ENCODE peak calls at places on chromosome 13, in nine cellular contexts. R, T, F, G, E, A, O, Z and J are unnamed samples.

GRCh38 chr13:33678906-33679657 is 138.9 kb upstream of the RFC3 start:
- DNase-seq in R (no peak), A (peak), F (peak), O (peak), Z (peak), E (no peak), G (peak), T (peak), J (no peak)

GRCh38 chr13:35649162-35649561 is 172.7 kb upstream of the MAB21L1 start:
- DNase-seq in O (peak), E (no peak), A (no peak), F (no peak), G (peak), T (no peak), R (no peak), Z (no peak), J (no peak)

GRCh38 chr13:59771272-59771671 is 392.5 kb downstream of the DIAPH3 start:
- DNase-seq in G (peak), Z (no peak), T (no peak), O (peak), A (no peak), R (no peak), F (no peak), E (no peak), J (no peak)

GRCh38 chr13:78603240-78603947 is at the start of gene POU4F1:
- DNase-seq in E (peak), G (no peak), Z (no peak), T (peak), O (peak), F (peak), A (no peak), R (peak), J (peak)

GRCh38 chr13:27182844-27183497 is 11.4 kb upstream of the USP12 start:
- DNase-seq in O (peak), R (no peak), E (no peak), G (peak), Z (no peak), T (peak), A (peak), F (peak), J (no peak)

GRCh38 chr13:27466513-27466912 is 16.1 kb upstream of the MTIF3 start:
- DNase-seq in F (no peak), Z (no peak), O (no peak), E (no peak), A (no peak), G (no peak), T (no peak), R (no peak), J (no peak)

GRCh38 chr13:63425131-63425530 is 2009.5 kb upstream of the PCDH20 start:
- DNase-seq in F (no peak), E (no peak), R (no peak), T (no peak), Z (no peak), A (no peak), G (no peak), O (no peak), J (no peak)

GRCh38 chr13:93307166-93307565 is 80.6 kb downstream of the GPC6 start:
- DNase-seq in G (peak), O (peak), A (no peak), Z (no peak), R (no peak), E (no peak), F (no peak), T (no peak), J (no peak)

GRCh38 chr13:69274231-69274630 is 833.4 kb upstream of the ATXN8OS start:
- DNase-seq in A (no peak), O (no peak), F (no peak), E (no peak), R (no peak), G (no peak), T (no peak), Z (no peak), J (no peak)

GRCh38 chr13:43268632-43269031 is 245.2 kb downstream of the DNAJC15 start:
- DNase-seq in T (no peak), F (no peak), E (no peak), A (no peak), O (no peak), Z (no peak), R (no peak), G (peak), J (no peak)

GRCh38 chr13:93680329-93680728 is 453.7 kb downstream of the GPC6 start:
- DNase-seq in G (no peak), O (no peak), F (no peak), T (no peak), Z (no peak), A (no peak), E (no peak), R (no peak), J (no peak)

GRCh38 chr13:98143601-98144500 is 957 bp downstream of the FARP1 start:
- DNase-seq in G (peak), F (peak), A (peak), R (peak), O (peak), E (peak), T (peak), Z (peak), J (no peak)

GRCh38 chr13:98141938-98142426 is 912 bp upstream of the FARP1 start:
- DNase-seq in G (no peak), A (peak), R (peak), O (no peak), E (peak), T (peak), F (peak), Z (no peak), J (no peak)

GRCh38 chr13:98144501-98145350 is 1.8 kb downstream of the FARP1 start:
- DNase-seq in E (peak), F (no peak), G (peak), T (no peak), Z (no peak), R (peak), O (peak), A (peak), J (no peak)

GRCh38 chr13:98142427-98143156 is at the start of gene FARP1:
- DNase-seq in F (peak), R (peak), A (peak), O (peak), E (peak), G (peak), T (peak), Z (peak), J (peak)

GRCh38 chr13:98143157-98143553 is 261 bp downstream of the FARP1 start:
- DNase-seq in O (no peak), G (no peak), R (no peak), T (no peak), Z (no peak), E (peak), A (peak), F (peak), J (no peak)
- TF ChIP-seq CTCF in O (no peak), G (no peak), R (no peak), T (no peak), Z (peak), E (no peak), A (no peak), F (no peak), J (no peak)

DNA sequence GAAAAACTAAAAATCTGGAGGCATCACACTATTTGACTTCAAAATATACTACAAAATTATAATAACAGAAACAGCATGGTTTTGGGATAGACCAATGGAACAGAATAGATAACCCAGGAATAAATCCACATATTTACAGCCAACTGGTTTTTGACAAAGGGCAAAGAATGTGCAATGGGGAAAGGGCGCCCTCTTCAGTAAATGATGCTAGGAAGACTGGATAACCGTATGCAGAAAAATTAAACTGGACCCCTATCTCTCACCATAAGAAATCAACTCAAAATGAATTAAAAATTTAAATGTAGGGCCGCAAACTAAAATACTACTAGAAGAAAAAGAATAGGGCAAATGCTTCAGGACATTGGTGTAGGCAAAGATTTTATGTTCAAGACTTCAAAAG is 440.5 kb upstream of the SGCG start:
- DNase-seq in E (peak), Z (no peak), T (no peak), G (no peak), A (no peak), O (peak), R (peak), F (no peak), J (no peak)
- TF ChIP-seq CTCF in E (peak), Z (no peak), T (no peak), G (no peak), A (no peak), O (peak), R (peak), F (peak), J (peak)

GRCh38 chr13:76991796-76992547 is at the start of gene CLN5:
- DNase-seq in F (peak), E (peak), O (peak), G (peak), A (peak), R (peak), T (peak), Z (peak), J (peak)
- TF ChIP-seq CTCF in F (no peak), E (no peak), O (no peak), G (no peak), A (no peak), R (no peak), T (peak), Z (no peak), J (no peak)

DNA sequence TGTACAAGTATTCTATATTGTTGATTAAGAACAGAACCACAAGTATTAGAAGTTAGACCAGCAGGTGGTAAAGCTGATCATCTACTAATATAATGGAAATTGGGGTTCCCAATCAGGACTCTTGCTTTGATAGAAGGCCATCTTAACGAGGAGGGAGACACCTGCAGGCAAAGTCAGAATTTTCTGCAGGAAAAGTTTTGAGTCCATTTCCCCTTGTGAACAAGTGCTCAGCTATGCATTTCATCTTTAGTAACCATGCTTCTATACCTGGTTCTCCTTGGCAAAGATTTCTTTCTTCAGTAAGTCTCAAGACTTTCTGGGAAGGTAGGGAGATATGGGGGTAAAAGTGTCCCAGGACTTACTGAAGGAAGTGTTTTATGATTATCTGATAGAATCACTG is 36.1 kb upstream of the USPL1 start:
- DNase-seq in G (peak), O (peak), Z (no peak), A (no peak), R (no peak), F (no peak), E (peak), T (no peak), J (no peak)
- TF ChIP-seq CTCF in G (peak), O (peak), Z (peak), A (peak), R (no peak), F (no peak), E (no peak), T (no peak), J (peak)

GRCh38 chr13:28530729-28531194 is 35.8 kb upstream of the FLT1 start:
- DNase-seq in T (no peak), E (no peak), O (peak), A (no peak), G (peak), Z (no peak), F (no peak), R (no peak), J (no peak)
- TF ChIP-seq CTCF in T (no peak), E (no peak), O (peak), A (no peak), G (peak), Z (no peak), F (peak), R (no peak), J (peak)

GRCh38 chr13:47598340-47598911 is 402.6 kb downstream of the SUCLA2 start:
- DNase-seq in F (no peak), O (peak), R (no peak), T (no peak), A (no peak), Z (no peak), E (no peak), G (peak), J (no peak)
- TF ChIP-seq CTCF in F (peak), O (peak), R (no peak), T (no peak), A (peak), Z (no peak), E (peak), G (peak), J (peak)

GRCh38 chr13:41054919-41055619 is 6.2 kb upstream of the WBP4 start:
- DNase-seq in A (no peak), Z (no peak), R (no peak), G (no peak), T (no peak), F (no peak), E (no peak), O (no peak), J (no peak)
- TF ChIP-seq CTCF in A (no peak), Z (no peak), R (no peak), G (peak), T (no peak), F (no peak), E (no peak), O (peak), J (peak)

DNA sequence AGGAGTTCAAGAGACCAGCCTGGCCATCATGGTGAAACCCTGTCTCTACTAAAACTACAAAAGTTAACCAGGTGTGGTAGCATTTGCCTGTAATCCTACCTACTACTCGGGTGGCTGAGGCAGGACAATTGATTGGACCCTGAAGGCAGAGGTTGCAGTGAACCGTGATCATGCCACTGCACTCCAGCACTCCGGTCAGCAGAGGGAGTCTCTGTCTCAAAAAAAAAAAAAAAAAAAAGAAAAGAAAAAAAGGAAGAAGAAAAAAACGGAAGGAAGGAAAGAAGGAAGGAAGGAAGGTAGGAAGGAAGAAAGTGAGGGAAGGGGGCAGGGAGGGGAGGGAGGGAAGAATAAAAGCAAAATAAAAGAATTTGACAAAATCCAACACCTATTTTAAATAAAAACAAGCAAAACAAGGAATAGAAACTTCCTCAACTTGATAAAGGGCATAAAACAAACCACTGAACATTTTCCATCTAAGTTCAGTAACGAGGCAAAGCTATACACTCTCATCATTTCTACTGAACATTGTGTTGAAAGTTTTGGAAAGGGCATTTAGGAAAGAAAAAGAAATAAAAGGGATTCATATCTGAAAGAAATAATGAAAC is 411.6 kb upstream of the SLITRK5 start:
- DNase-seq in R (peak), T (no peak), F (no peak), A (no peak), Z (no peak), E (no peak), O (no peak), G (no peak), J (no peak)
- TF ChIP-seq CTCF in R (peak), T (no peak), F (peak), A (no peak), Z (peak), E (peak), O (no peak), G (peak), J (peak)